ENCODE peak calls at places on chromosomes 2 and 18, in four cellular contexts. F, Z, E and P are unnamed samples.

GRCh38 chr2:120736202-120736954 is 710 bp downstream of the GLI2 start:
- DNase-seq in F (no peak), Z (no peak), E (no peak), P (peak; percentile 56)

GRCh38 chr2:165572155-165572554 is 102.7 kb downstream of the CSRNP3 start:
- DNase-seq in F (peak; percentile 91), Z (peak; percentile 77), E (no peak), P (peak; percentile 92)

GRCh38 chr2:111957872-111958354 is 59.5 kb downstream of the MERTK start:
- DNase-seq in F (no peak), Z (no peak), E (no peak), P (no peak)

GRCh38 chr18:60534539-60534938 is 162.0 kb upstream of the MC4R start:
- DNase-seq in F (no peak), Z (no peak), E (no peak), P (no peak)

GRCh38 chr2:97740590-97741182 is 27.3 kb downstream of the ZAP70 start:
- DNase-seq in F (no peak), Z (peak; percentile 65), E (no peak), P (peak; percentile 61)

GRCh38 chr2:120660771-120661459 is 74.8 kb upstream of the GLI2 start:
- DNase-seq in F (no peak), Z (no peak), E (no peak), P (no peak)

GRCh38 chr2:123953848-123954247 is 71.2 kb upstream of the CNTNAP5 start:
- DNase-seq in F (no peak), Z (no peak), E (no peak), P (no peak)

GRCh38 chr2:9232886-9233285 is 26.3 kb downstream of the ASAP2 start:
- DNase-seq in F (no peak), Z (no peak), E (no peak), P (no peak)

GRCh38 chr2:208407667-208408066 is 1.1 kb downstream of the PTH2R start:
- DNase-seq in F (peak; percentile 4), Z (no peak), E (no peak), P (peak; percentile 11)